ENCODE peak calls at places on chromosomes 3 and 15, in five cellular contexts. L, H, J, Z and A are unnamed samples.

GRCh38 chr3:191141728-191142127 is 57.3 kb upstream of the OSTN start:
- DNase-seq in H (no peak), L (no peak), Z (peak), J (peak), A (peak)

GRCh38 chr15:101042320-101042719 is 123.2 kb downstream of the LRRK1 start:
- DNase-seq in L (no peak), J (no peak), H (no peak), Z (no peak), A (no peak)

GRCh38 chr3:106457278-106458210 is 588.7 kb upstream of the CBLB start:
- DNase-seq in H (no peak), Z (peak), L (no peak), J (peak), A (peak)

GRCh38 chr3:42557849-42558248 is 23.9 kb downstream of the SEC22C start:
- DNase-seq in L (no peak), H (peak), Z (no peak), J (no peak), A (no peak)

GRCh38 chr3:67522081-67522480 is 132.3 kb downstream of the SUCLG2 start:
- DNase-seq in J (no peak), L (no peak), Z (peak), H (no peak), A (no peak)

GRCh38 chr3:37456270-37456708 is 281.9 kb upstream of the LRRFIP2 start:
- DNase-seq in L (no peak), H (no peak), J (no peak), Z (peak), A (no peak)

GRCh38 chr3:117893638-117894037 is 1141.0 kb downstream of the IGSF11 start:
- DNase-seq in J (peak), Z (no peak), L (no peak), H (peak), A (no peak)

GRCh38 chr3:30604566-30604965 is 1.8 kb upstream of the TGFBR2 start:
- DNase-seq in L (no peak), H (no peak), J (no peak), Z (no peak), A (no peak)

GRCh38 chr3:159765025-159765859 is 223.4 kb upstream of the IL12A start:
- DNase-seq in H (peak), L (no peak), J (peak), Z (peak), A (peak)

GRCh38 chr15:51382787-51383186 is 41.3 kb downstream of the GLDN start:
- DNase-seq in H (peak), L (no peak), Z (peak), J (peak), A (no peak)

GRCh38 chr3:152969557-152970300 is 134.8 kb downstream of the P2RY1 start:
- DNase-seq in J (peak), H (no peak), Z (peak), L (no peak), A (peak)

GRCh38 chr3:196388946-196389345 is 43.3 kb downstream of the UBXN7 start:
- DNase-seq in H (no peak), J (no peak), L (no peak), Z (peak), A (no peak)

GRCh38 chr15:99616129-99616528 is 50.3 kb downstream of the MEF2A start:
- DNase-seq in H (no peak), L (no peak), J (no peak), Z (no peak), A (no peak)

GRCh38 chr3:31848921-31849320 is 132.1 kb downstream of the OSBPL10 start:
- DNase-seq in H (no peak), Z (no peak), J (no peak), L (no peak), A (no peak)

GRCh38 chr3:138774529-138775253 is 60.0 kb downstream of the PIK3CB start:
- DNase-seq in J (peak), H (peak), L (no peak), Z (peak), A (peak)

GRCh38 chr3:100708644-100708988 is 678 bp upstream of the TFG start:
- DNase-seq in L (no peak), J (peak), Z (no peak), H (no peak), A (peak)

GRCh38 chr15:88833688-88834087 is 30.5 kb downstream of the ACAN start:
- DNase-seq in L (no peak), J (no peak), H (no peak), Z (no peak), A (no peak)